ENCODE peak calls at places on chromosomes 7 and 10, in five cellular contexts. Y is fibroblast of villous mesenchyme, B is spleen, N is astrocyte of the spinal cord, C is astrocyte. K is an unnamed sample.

GRCh38 chr7:97871659-97872024 is 566 bp downstream of the ASNS start:
- DNase-seq in N (no peak), C (no peak), Y (no peak), B (no peak), K (no peak)

GRCh38 chr10:61757525-61758397 is 95.0 kb downstream of the CABCOCO1 start:
- DNase-seq in N (peak), C (peak), B (no peak), Y (peak), K (peak)

GRCh38 chr10:49323896-49324270 is 24.9 kb downstream of the C10orf71 start:
- DNase-seq in N (no peak), B (no peak), Y (no peak), C (no peak), K (no peak)

GRCh38 chr10:6537704-6538103 is 42.4 kb downstream of the PRKCQ start:
- DNase-seq in N (no peak), Y (no peak), C (no peak), B (no peak), K (no peak)

GRCh38 chr7:11557627-11558026 is 274.4 kb downstream of the THSD7A start:
- DNase-seq in N (no peak), B (no peak), Y (peak), C (peak), K (no peak)

GRCh38 chr10:63554666-63555065 is 33.5 kb downstream of the REEP3 start:
- DNase-seq in B (peak), Y (peak), C (peak), N (peak), K (peak)

GRCh38 chr7:148483515-148483914 is 107.1 kb upstream of the C7orf33 start:
- DNase-seq in B (no peak), C (no peak), N (no peak), Y (no peak), K (no peak)

GRCh38 chr10:60041489-60042133 is 135.3 kb upstream of the CCDC6 start:
- DNase-seq in C (no peak), Y (peak), N (no peak), B (no peak), K (no peak)

GRCh38 chr7:2953588-2954407 is 89.9 kb downstream of the CARD11 start:
- DNase-seq in Y (no peak), C (no peak), B (no peak), N (no peak), K (no peak)

GRCh38 chr10:54559498-54559897 is 241.5 kb downstream of the PCDH15 start:
- DNase-seq in C (peak), B (no peak), Y (no peak), N (peak), K (no peak)

GRCh38 chr10:20635545-20635944 is 261.6 kb downstream of the NEBL start:
- DNase-seq in Y (no peak), C (no peak), N (no peak), B (no peak), K (no peak)

GRCh38 chr10:120017731-120018130 is 125.2 kb downstream of the SEC23IP start:
- DNase-seq in C (no peak), Y (no peak), N (no peak), B (no peak), K (no peak)

GRCh38 chr10:29200280-29200679 is 88.6 kb upstream of the LYZL1 start:
- DNase-seq in Y (peak), C (no peak), N (peak), B (no peak), K (no peak)

GRCh38 chr10:71812016-71812912 is 38.8 kb downstream of the PSAP start:
- DNase-seq in Y (peak), C (no peak), B (peak), N (peak), K (peak)

GRCh38 chr7:130394421-130395188 is 14.3 kb downstream of the CPA1 start:
- DNase-seq in Y (no peak), C (no peak), N (no peak), B (no peak), K (no peak)

GRCh38 chr7:123169065-123169464 is 30.7 kb downstream of the SLC13A1 start:
- DNase-seq in C (no peak), Y (no peak), N (no peak), B (no peak), K (no peak)

GRCh38 chr7:49094866-49095265 is 170.5 kb downstream of the CDC14C start:
- DNase-seq in C (no peak), N (no peak), B (no peak), Y (no peak), K (no peak)

GRCh38 chr7:4809091-4809591 is 33.7 kb downstream of the AP5Z1 start:
- DNase-seq in B (no peak), C (no peak), N (no peak), Y (no peak), K (no peak)

GRCh38 chr10:132198381-132199181 is 11.8 kb downstream of the DPYSL4 start:
- DNase-seq in N (no peak), Y (no peak), C (no peak), B (peak), K (no peak)

GRCh38 chr10:19848226-19848950 is 32.2 kb downstream of the PLXDC2 start:
- DNase-seq in C (no peak), B (no peak), N (no peak), Y (no peak), K (no peak)

GRCh38 chr10:106992064-106992463 is 172.4 kb downstream of the SORCS1 start:
- DNase-seq in B (no peak), Y (no peak), C (no peak), N (no peak), K (no peak)

GRCh38 chr7:69502358-69502757 is 95.9 kb upstream of the AUTS2 start:
- DNase-seq in N (no peak), C (no peak), B (no peak), Y (no peak), K (no peak)

GRCh38 chr10:34113504-34114225 is 701.4 kb downstream of the PARD3 start:
- DNase-seq in Y (no peak), B (no peak), C (no peak), N (no peak), K (no peak)

GRCh38 chr7:24388212-24388611 is 104.2 kb downstream of the NPY start:
- DNase-seq in B (no peak), C (no peak), N (no peak), Y (no peak), K (no peak)

GRCh38 chr10:89531359-89531758 is 4.0 kb downstream of the SLC16A12 start:
- DNase-seq in N (no peak), C (no peak), Y (no peak), B (no peak), K (no peak)

GRCh38 chr7:43648725-43649406 is 66.0 kb downstream of the STK17A start:
- DNase-seq in N (peak), C (peak), Y (peak), B (peak), K (peak)

GRCh38 chr7:88072036-88072714 is 138.1 kb downstream of the ADAM22 start:
- DNase-seq in B (no peak), C (no peak), N (no peak), Y (no peak), K (no peak)

DNA sequence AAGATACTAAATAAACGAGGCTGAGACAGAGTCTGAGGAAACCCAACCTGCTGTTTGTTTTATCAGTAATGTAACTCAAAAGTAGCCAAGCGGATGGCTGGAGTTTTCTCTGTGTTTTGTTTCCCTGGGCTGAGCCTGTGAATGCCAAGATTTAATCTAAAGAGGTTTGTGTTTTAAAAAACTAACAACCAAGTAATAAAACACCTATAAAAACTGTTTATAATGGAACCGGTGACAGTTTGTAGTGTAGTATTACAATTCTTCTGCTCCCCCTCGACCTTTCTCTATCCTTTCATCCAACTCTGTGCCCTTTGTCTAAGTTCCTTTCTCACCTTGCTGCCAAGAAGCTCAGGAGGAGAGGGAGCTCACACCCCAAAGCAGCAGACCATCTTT is 2.6 kb upstream of the KAT6B start:
- DNase-seq in C (no peak), N (no peak), B (no peak), Y (peak), K (no peak)
- H3K4me3 ChIP-seq in C (no peak), N (no peak), B (no peak), Y (no peak), K (no peak)

GRCh38 chr10:38076687-38077086 is 17.4 kb upstream of the ZNF37A start:
- DNase-seq in N (no peak), B (no peak), C (no peak), Y (no peak), K (no peak)
- TF ChIP-seq CTCF in N (no peak), B (no peak), C (no peak), Y (no peak), K (no peak)

DNA sequence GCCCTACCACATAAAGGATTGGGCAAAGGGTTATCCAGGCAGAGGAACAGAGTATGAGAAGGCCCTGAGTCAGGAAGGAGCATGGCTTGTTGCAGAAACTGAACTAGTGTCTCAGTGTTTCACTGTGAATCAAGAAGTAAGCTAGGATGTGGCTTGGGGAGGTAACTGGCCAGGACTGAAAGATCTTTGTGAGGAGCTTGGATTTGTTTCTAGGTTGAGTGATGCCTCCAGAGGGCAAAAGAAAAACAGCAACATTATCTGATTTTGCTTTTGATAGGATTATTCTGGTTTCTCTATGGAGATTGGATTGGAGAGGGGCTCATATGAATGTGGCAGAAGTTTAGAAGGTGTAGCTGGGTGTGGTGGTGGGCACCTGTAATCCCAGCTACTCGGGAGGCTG is 137.9 kb upstream of the HDAC9 start:
- DNase-seq in C (peak), N (no peak), Y (no peak), B (no peak), K (no peak)
- H3K4me3 ChIP-seq in C (no peak), N (no peak), Y (no peak), B (no peak), K (no peak)

DNA sequence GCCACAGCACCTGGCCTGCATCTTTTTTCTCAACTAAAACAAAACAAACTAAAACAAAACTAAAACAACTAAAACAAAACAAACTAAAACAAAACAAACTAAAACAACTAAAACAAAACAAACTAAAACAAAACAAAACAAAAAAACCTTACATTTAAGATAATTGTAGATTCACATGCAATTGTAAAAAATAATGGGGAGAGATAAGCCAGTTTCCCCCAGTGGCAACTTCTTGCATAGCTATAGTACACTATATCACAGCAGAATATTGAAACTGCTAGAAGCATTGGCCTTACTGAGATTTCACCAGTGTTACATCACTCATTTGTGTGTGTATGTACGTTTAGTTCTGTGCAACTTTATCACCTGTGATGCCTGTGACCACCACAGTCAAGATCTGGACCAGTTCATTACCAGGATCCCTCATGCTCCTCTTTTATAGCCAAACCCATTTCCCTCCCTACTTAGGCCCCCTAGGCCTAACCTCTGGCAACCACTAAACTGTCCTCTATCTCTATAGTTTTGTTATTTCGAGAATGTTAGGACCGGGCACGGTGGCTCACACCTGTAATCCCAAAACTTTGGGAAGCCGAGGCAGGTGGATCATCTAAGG is 9.3 kb downstream of the FXYD4 start:
- DNase-seq in N (peak), B (no peak), C (no peak), Y (peak), K (peak)
- TF ChIP-seq CTCF in N (no peak), B (no peak), C (peak), Y (peak), K (peak)

GRCh38 chr7:105678811-105679495 is 97.7 kb upstream of the EFCAB10 start:
- DNase-seq in C (no peak), Y (peak), N (no peak), B (peak), K (peak)
- H3K4me3 ChIP-seq in C (no peak), Y (peak), N (no peak), B (peak), K (peak)

GRCh38 chr10:2928219-2928840 is 139.0 kb upstream of the PFKP start:
- DNase-seq in Y (peak), N (peak), C (no peak), B (no peak), K (peak)
- TF ChIP-seq CTCF in Y (peak), N (peak), C (peak), B (no peak), K (peak)

GRCh38 chr10:5095687-5096086 is 1.5 kb downstream of the AKR1C3 start:
- DNase-seq in B (no peak), C (no peak), N (no peak), Y (no peak), K (peak)
- H3K4me3 ChIP-seq in B (no peak), C (no peak), N (no peak), Y (no peak), K (peak)

K was measured in fibroblast of the aortic adventitia.